ENCODE peak calls at places on chromosomes 4 and X, in eight cellular contexts. Q is effector CD8-positive, alpha-beta T cell; E is astrocyte; S is COR-L47; H is CD4-positive, alpha-beta T cell; L is G401; I is spleen; C is stimulated activated CD4-positive, alpha-beta T cell treated with anti-CD3 and anti-CD28 coated beads, TNF-alpha, amount 100 ng/mL, for 48 hours. M is an unnamed sample.
A peak's percentile ranks its signal among the peaks of the same experiment; 100 is the strongest.

GRCh38 chr4:166198041-166198440 is 325.0 kb downstream of the TLL1 start:
- DNase-seq in Q (no peak), E (no peak), S (no peak), H (no peak), L (no peak), I (no peak), C (no peak), M (no peak)

GRCh38 chrX:150543230-150544155 is 24.9 kb upstream of the MTM1 start:
- DNase-seq in Q (no peak), E (no peak), S (no peak), H (no peak), L (no peak), I (no peak), C (no peak), M (no peak)

GRCh38 chr4:55358246-55358645 is 12.2 kb downstream of the SRD5A3 start:
- DNase-seq in Q (no peak), E (no peak), S (no peak), H (no peak), L (no peak), I (no peak), C (no peak), M (no peak)

GRCh38 chr4:5203925-5204324 is 152.6 kb downstream of the STK32B start:
- DNase-seq in Q (no peak), E (no peak), S (no peak), H (no peak), L (no peak), I (no peak), C (no peak), M (no peak)

GRCh38 chr4:95361696-95361965 is 187.1 kb downstream of the UNC5C start:
- DNase-seq in Q (no peak), E (no peak), S (no peak), H (no peak), L (no peak), I (no peak), C (no peak), M (no peak)

GRCh38 chr4:18670034-18670433 is 648.5 kb upstream of the LCORL start:
- DNase-seq in Q (no peak), E (no peak), S (no peak), H (no peak), L (no peak), I (no peak), C (no peak), M (no peak)

GRCh38 chr4:186201535-186202230 is 10.3 kb downstream of the CYP4V2 start:
- DNase-seq in Q (peak; percentile 31), E (no peak), S (no peak), H (peak; percentile 64), L (peak; percentile 39), I (peak; percentile 87), C (peak; percentile 46), M (peak; percentile 35)

GRCh38 chr4:14848210-14848609 is 154.1 kb upstream of the CPEB2 start:
- DNase-seq in Q (no peak), E (no peak), S (no peak), H (no peak), L (no peak), I (no peak), C (no peak), M (no peak)

GRCh38 chrX:44314259-44314734 is 29.2 kb downstream of the EFHC2 start:
- DNase-seq in Q (no peak), E (peak; percentile 57), S (no peak), H (no peak), L (no peak), I (peak; percentile 79), C (no peak), M (peak; percentile 16)

GRCh38 chrX:275967-276587 is 5.1 kb upstream of the PLCXD1 start:
- DNase-seq in Q (no peak), E (peak; percentile 22), S (no peak), H (peak; percentile 56), L (peak; percentile 68), I (peak; percentile 93), C (peak; percentile 27), M (peak; percentile 92)

GRCh38 chr4:113884655-113885054 is 94.8 kb downstream of the ARSJ start:
- DNase-seq in Q (no peak), E (no peak), S (no peak), H (no peak), L (no peak), I (no peak), C (no peak), M (no peak)

GRCh38 chr4:32884198-32884597 is 2164.0 kb downstream of the PCDH7 start:
- DNase-seq in Q (no peak), E (peak; percentile 24), S (no peak), H (no peak), L (no peak), I (no peak), C (no peak), M (no peak)

GRCh38 chr4:184647391-184648101 is 1.7 kb downstream of the CASP3 start:
- DNase-seq in Q (no peak), E (no peak), S (no peak), H (no peak), L (peak; percentile 64), I (no peak), C (no peak), M (peak; percentile 21)

GRCh38 chrX:6024204-6024603 is 204.5 kb downstream of the NLGN4X start:
- DNase-seq in Q (no peak), E (peak; percentile 76), S (no peak), H (no peak), L (no peak), I (no peak), C (no peak), M (no peak)

GRCh38 chr4:98749206-98749605 is 90.8 kb upstream of the TSPAN5 start:
- DNase-seq in Q (no peak), E (peak; percentile 10), S (no peak), H (no peak), L (no peak), I (no peak), C (no peak), M (no peak)

GRCh38 chr4:156413411-156413985 is 459.8 kb upstream of the CTSO start:
- DNase-seq in Q (no peak), E (no peak), S (no peak), H (no peak), L (no peak), I (no peak), C (no peak), M (no peak)

GRCh38 chr4:147360301-147360700 is 120.6 kb upstream of the EDNRA start:
- DNase-seq in Q (no peak), E (peak; percentile 94), S (no peak), H (no peak), L (no peak), I (no peak), C (no peak), M (peak; percentile 41)

GRCh38 chrX:107447642-107448041 is 1.8 kb upstream of the FRMPD3 start:
- DNase-seq in Q (no peak), E (no peak), S (no peak), H (no peak), L (no peak), I (no peak), C (no peak), M (no peak)

GRCh38 chr4:83213640-83214039 is 71.0 kb downstream of the COQ2 start:
- DNase-seq in Q (no peak), E (no peak), S (no peak), H (no peak), L (no peak), I (no peak), C (no peak), M (no peak)

GRCh38 chr4:184052616-184053015 is 147.5 kb downstream of the STOX2 start:
- DNase-seq in Q (no peak), E (no peak), S (no peak), H (no peak), L (no peak), I (no peak), C (no peak), M (no peak)

GRCh38 chr4:153205757-153206156 is 1.5 kb downstream of the TRIM2 start:
- DNase-seq in Q (no peak), E (peak; percentile 46), S (no peak), H (no peak), L (no peak), I (no peak), C (no peak), M (no peak)

GRCh38 chr4:121714548-121714947 is 17.8 kb upstream of the ANXA5 start:
- DNase-seq in Q (no peak), E (no peak), S (no peak), H (no peak), L (no peak), I (no peak), C (no peak), M (no peak)

GRCh38 chrX:9767375-9767774 is 1.7 kb upstream of the GPR143 start:
- DNase-seq in Q (no peak), E (no peak), S (no peak), H (no peak), L (no peak), I (no peak), C (no peak), M (no peak)

GRCh38 chr4:7650606-7651400 is 216.1 kb upstream of the PSAPL1 start:
- DNase-seq in Q (no peak), E (peak; percentile 57), S (no peak), H (no peak), L (no peak), I (peak; percentile 68), C (no peak), M (no peak)

GRCh38 chrX:140038842-140039241 is 73.5 kb upstream of the CXorf66 start:
- DNase-seq in Q (no peak), E (no peak), S (no peak), H (no peak), L (no peak), I (no peak), C (no peak), M (no peak)

GRCh38 chr4:128810331-128810870 is 901 bp downstream of the JADE1 start:
- DNase-seq in Q (no peak), E (peak; percentile 64), S (peak; percentile 29), H (peak; percentile 34), L (peak; percentile 53), I (peak; percentile 82), C (no peak), M (peak; percentile 44)

GRCh38 chr4:122783301-122784215 is 43.1 kb upstream of the FGF2 start:
- DNase-seq in Q (no peak), E (peak; percentile 97), S (no peak), H (no peak), L (peak; percentile 52), I (no peak), C (no peak), M (peak; percentile 87)

GRCh38 chr4:84683486-84683885 is 100.6 kb downstream of the CDS1 start:
- DNase-seq in Q (no peak), E (no peak), S (no peak), H (no peak), L (no peak), I (no peak), C (no peak), M (no peak)

GRCh38 chrX:18286322-18286831 is 65.7 kb upstream of the BEND2 start:
- DNase-seq in Q (no peak), E (no peak), S (no peak), H (no peak), L (peak; percentile 6), I (no peak), C (no peak), M (no peak)

GRCh38 chrX:572490-573124 is 58.0 kb upstream of the SHOX start:
- DNase-seq in Q (no peak), E (no peak), S (no peak), H (no peak), L (no peak), I (no peak), C (no peak), M (no peak)

GRCh38 chr4:81601270-81601694 is 129.6 kb upstream of the RASGEF1B start:
- DNase-seq in Q (no peak), E (no peak), S (no peak), H (no peak), L (no peak), I (no peak), C (no peak), M (no peak)

GRCh38 chr4:107809236-107809635 is 15.5 kb upstream of the SGMS2 start:
- DNase-seq in Q (no peak), E (no peak), S (no peak), H (no peak), L (no peak), I (no peak), C (no peak), M (no peak)

GRCh38 chr4:152032722-152033131 is 271.9 kb upstream of the GATB start:
- DNase-seq in Q (no peak), E (peak; percentile 89), S (no peak), H (no peak), L (peak; percentile 34), I (no peak), C (no peak), M (peak; percentile 77)

GRCh38 chrX:69119122-69119521 is 46.1 kb downstream of the PJA1 start:
- DNase-seq in Q (no peak), E (no peak), S (no peak), H (no peak), L (no peak), I (no peak), C (no peak), M (no peak)

M was measured in AG08396.